ENCODE peak calls at places on chromosomes 2 and 18, in eight cellular contexts. K, R, J, A, C, L, F and M are unnamed samples. For H3K36me3, the result is how much of the 10 kb centered on the place peaks cover.

GRCh38 chr2:207744050-207744449 is 25.7 kb downstream of the FZD5 start:
- DNase-seq in K (no peak), R (no peak), J (no peak), A (no peak), C (no peak), L (no peak), F (no peak), M (no peak)

GRCh38 chr18:48922801-48923730 is 27.7 kb downstream of the SMAD7 start:
- DNase-seq in K (no peak), R (peak), J (no peak), A (no peak), C (no peak), L (no peak), F (peak), M (peak)

GRCh38 chr2:190912731-190913130 is 32.1 kb downstream of the GLS start:
- DNase-seq in K (no peak), R (no peak), J (no peak), A (no peak), C (no peak), L (no peak), F (no peak), M (no peak)

GRCh38 chr18:45663646-45664045 is 48.4 kb downstream of the SLC14A2 start:
- DNase-seq in K (no peak), R (no peak), J (no peak), A (no peak), C (no peak), L (no peak), F (no peak), M (no peak)

GRCh38 chr2:170929686-170930050 is 615 bp downstream of the GORASP2 start:
- DNase-seq in K (no peak), R (no peak), J (peak), A (peak), C (no peak), L (peak), F (peak), M (no peak)

GRCh38 chr2:188897096-188897495 is 77.1 kb upstream of the COL3A1 start:
- DNase-seq in K (no peak), R (no peak), J (no peak), A (no peak), C (no peak), L (no peak), F (no peak), M (no peak)

GRCh38 chr2:216283038-216283900 is 89.0 kb downstream of the MARCHF4 start:
- DNase-seq in K (peak), R (peak), J (peak), A (no peak), C (peak), L (no peak), F (no peak), M (no peak)

GRCh38 chr2:46545015-46545839 is 65.9 kb downstream of the TMEM247 start:
- DNase-seq in K (no peak), R (peak), J (no peak), A (no peak), C (no peak), L (no peak), F (no peak), M (no peak)

GRCh38 chr2:56715670-56716069 is 531.9 kb downstream of the CCDC85A start:
- DNase-seq in K (no peak), R (no peak), J (no peak), A (no peak), C (no peak), L (no peak), F (no peak), M (no peak)

GRCh38 chr2:128395196-128395595 is 76.5 kb upstream of the HS6ST1 start:
- DNase-seq in K (peak), R (no peak), J (no peak), A (no peak), C (no peak), L (no peak), F (no peak), M (no peak)

GRCh38 chr2:177138823-177139222 is 73.8 kb upstream of the HNRNPA3 start:
- DNase-seq in K (no peak), R (no peak), J (no peak), A (no peak), C (no peak), L (no peak), F (no peak), M (no peak)

GRCh38 chr18:68426731-68427315 is 288.1 kb downstream of the TMX3 start:
- DNase-seq in K (no peak), R (no peak), J (no peak), A (no peak), C (no peak), L (no peak), F (no peak), M (no peak)

GRCh38 chr2:28391564-28392296 is 928 bp upstream of the FOSL2 start:
- DNase-seq in K (peak), R (peak), J (peak), A (peak), C (peak), L (peak), F (peak), M (no peak)

GRCh38 chr2:56229397-56230060 is 45.7 kb downstream of the CCDC85A start:
- DNase-seq in K (no peak), R (no peak), J (no peak), A (no peak), C (no peak), L (no peak), F (no peak), M (no peak)

GRCh38 chr2:197978971-197979370 is 174.6 kb downstream of the PLCL1 start:
- DNase-seq in K (no peak), R (no peak), J (no peak), A (no peak), C (no peak), L (no peak), F (no peak), M (no peak)

GRCh38 chr2:218648473-218649100 is 10.8 kb downstream of the ZNF142 start:
- DNase-seq in K (peak), R (peak), J (peak), A (no peak), C (peak), L (no peak), F (peak), M (no peak)

GRCh38 chr2:232325324-232326273 is 53.0 kb upstream of the ALPP start:
- DNase-seq in K (peak), R (peak), J (peak), A (no peak), C (no peak), L (no peak), F (peak), M (no peak)

GRCh38 chr2:121376851-121377250 is 91.8 kb upstream of the TFCP2L1 start:
- DNase-seq in K (no peak), R (no peak), J (no peak), A (no peak), C (no peak), L (no peak), F (no peak), M (no peak)

GRCh38 chr2:46435796-46436360 is 43.5 kb upstream of the TMEM247 start:
- DNase-seq in K (no peak), R (no peak), J (no peak), A (no peak), C (no peak), L (no peak), F (no peak), M (no peak)

GRCh38 chr2:17851731-17852585 is 26.5 kb upstream of the KCNS3 start:
- DNase-seq in K (peak), R (peak), J (peak), A (no peak), C (peak), L (no peak), F (peak), M (peak)

GRCh38 chr2:136765736-136766323 is 485 bp downstream of the THSD7B start:
- DNase-seq in K (peak), R (no peak), J (no peak), A (no peak), C (no peak), L (no peak), F (no peak), M (no peak)

GRCh38 chr2:107936427-107937359 is 49.6 kb upstream of the SLC5A7 start:
- DNase-seq in K (peak), R (peak), J (peak), A (no peak), C (no peak), L (no peak), F (no peak), M (no peak)

GRCh38 chr2:39737661-39738060 is 41.4 kb downstream of the THUMPD2 start:
- DNase-seq in K (no peak), R (no peak), J (no peak), A (no peak), C (no peak), L (no peak), F (no peak), M (no peak)

GRCh38 chr2:229245013-229245412 is 26.1 kb downstream of the PID1 start:
- DNase-seq in K (no peak), R (no peak), J (no peak), A (no peak), C (no peak), L (no peak), F (no peak), M (no peak)

GRCh38 chr2:23386422-23387220 is 1.6 kb downstream of the KLHL29 start:
- DNase-seq in K (peak), R (no peak), J (no peak), A (no peak), C (no peak), L (no peak), F (peak), M (no peak)

GRCh38 chr2:157592983-157593382 is 35.7 kb downstream of the ACVR1C start:
- DNase-seq in K (peak), R (no peak), J (peak), A (no peak), C (no peak), L (no peak), F (no peak), M (no peak)

GRCh38 chr18:76444436-76445105 is 50.5 kb downstream of the ZNF516 start:
- DNase-seq in K (no peak), R (no peak), J (no peak), A (no peak), C (no peak), L (no peak), F (no peak), M (no peak)

GRCh38 chr18:42758851-42759250 is 356.6 kb downstream of the RIT2 start:
- DNase-seq in K (no peak), R (no peak), J (no peak), A (no peak), C (no peak), L (no peak), F (no peak), M (no peak)

GRCh38 chr2:44367591-44367990 is 5.8 kb downstream of the CAMKMT start:
- DNase-seq in K (no peak), R (no peak), J (no peak), A (no peak), C (no peak), L (no peak), F (no peak), M (no peak)

GRCh38 chr18:58315739-58316215 is 271.8 kb downstream of the NEDD4L start:
- DNase-seq in K (no peak), R (no peak), J (peak), A (no peak), C (peak), L (no peak), F (peak), M (no peak)

GRCh38 chr18:13660510-13660909 is 65.8 kb downstream of the FAM210A start:
- DNase-seq in K (no peak), R (no peak), J (no peak), A (no peak), C (no peak), L (no peak), F (no peak), M (no peak)

GRCh38 chr18:8235916-8236315 is 373.3 kb upstream of the RAB12 start:
- DNase-seq in K (no peak), R (no peak), J (no peak), A (no peak), C (no peak), L (no peak), F (no peak), M (no peak)

GRCh38 chr2:11990576-11990975 is 244.1 kb downstream of the LPIN1 start:
- DNase-seq in K (no peak), R (no peak), J (no peak), A (no peak), C (no peak), L (no peak), F (no peak), M (no peak)

GRCh38 chr2:137420744-137421143 is 543.5 kb upstream of the HNMT start:
- DNase-seq in K (no peak), R (no peak), J (peak), A (no peak), C (no peak), L (no peak), F (no peak), M (no peak)

GRCh38 chr18:9095297-9096012 is 7.0 kb upstream of the NDUFV2 start:
- DNase-seq in K (no peak), R (no peak), J (peak), A (no peak), C (no peak), L (no peak), F (peak), M (no peak)

GRCh38 chr2:154457291-154457690 is 241.2 kb upstream of the KCNJ3 start:
- DNase-seq in K (no peak), R (no peak), J (no peak), A (no peak), C (no peak), L (no peak), F (no peak), M (no peak)
- H3K4me3 ChIP-seq in K (no peak), R (no peak), J (no peak), A (no peak), C (no peak), L (no peak), F (no peak), M (no peak)

DNA sequence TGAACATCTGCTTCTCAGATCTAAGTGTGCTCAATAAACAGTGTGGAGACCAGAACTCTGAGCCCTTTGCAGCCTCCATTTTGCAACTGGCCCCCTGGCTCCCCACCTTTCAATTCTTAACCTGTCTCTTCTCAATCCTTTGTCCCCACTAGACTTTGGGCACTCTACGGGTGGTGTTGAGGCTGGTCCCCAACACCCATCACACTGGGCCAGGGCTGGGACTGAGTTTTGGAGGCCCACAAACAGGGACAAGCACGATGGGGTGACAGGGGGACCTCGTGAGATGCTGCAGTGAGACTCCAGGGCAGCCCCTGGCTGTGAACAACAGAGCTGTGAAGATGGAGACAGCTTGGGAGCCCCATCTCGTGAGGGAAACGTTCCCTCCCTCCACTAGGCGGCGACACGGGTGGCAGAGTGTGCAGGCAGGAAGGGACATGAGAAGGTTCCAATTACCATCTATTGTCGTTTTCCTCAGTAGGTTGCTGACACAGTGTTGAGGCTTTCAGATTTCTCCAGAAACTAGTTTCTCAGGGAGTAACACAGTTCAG is 1.2 kb downstream of the ANKMY1 start:
- DNase-seq in K (peak), R (peak), J (peak), A (no peak), C (no peak), L (peak), F (peak), M (no peak)
- H3K36me3 ChIP-seq in K (under half), R (under half), J (under half), A (under half), C (under half), L (under half), F (under half), M (under half)

GRCh38 chr2:240992572-240993291 is 5.7 kb upstream of the SNED1 start:
- DNase-seq in K (no peak), R (no peak), J (no peak), A (no peak), C (no peak), L (peak), F (no peak), M (no peak)

GRCh38 chr2:240996161-240996833 is 2.1 kb upstream of the SNED1 start:
- DNase-seq in K (no peak), R (no peak), J (no peak), A (no peak), C (no peak), L (peak), F (no peak), M (no peak)

GRCh38 chr2:240993446-240994160 is 4.8 kb upstream of the SNED1 start:
- DNase-seq in K (no peak), R (no peak), J (no peak), A (no peak), C (no peak), L (no peak), F (no peak), M (no peak)

GRCh38 chr2:240995041-240995960 is 3.1 kb upstream of the SNED1 start:
- DNase-seq in K (no peak), R (no peak), J (no peak), A (no peak), C (no peak), L (peak), F (no peak), M (no peak)

GRCh38 chr2:240994161-240994896 is 4.1 kb upstream of the SNED1 start:
- DNase-seq in K (no peak), R (no peak), J (no peak), A (no peak), C (no peak), L (peak), F (peak), M (no peak)
- TF ChIP-seq POLR2AphosphoS5 in K (no peak), R (no peak), J (no peak), A (no peak), C (no peak), L (no peak), F (no peak), M (no peak)

GRCh38 chr2:215059724-215060123 is 78.7 kb downstream of the ABCA12 start:
- DNase-seq in K (peak), R (no peak), J (no peak), A (no peak), C (no peak), L (no peak), F (no peak), M (no peak)
- H3K4me3 ChIP-seq in K (no peak), R (no peak), J (no peak), A (no peak), C (no peak), L (no peak), F (no peak), M (no peak)